ENCODE peak calls at places on chromosomes 13 and 19, in five cellular contexts. G, P, Q, W and L are unnamed samples.

GRCh38 chr13:112968910-112969691 is at the start of gene MCF2L:
- DNase-seq in G (peak), W (peak), P (peak), Q (peak), L (peak)

GRCh38 chr19:52640916-52641315 is 2.8 kb upstream of the ZNF83 start:
- DNase-seq in G (no peak), P (peak), W (no peak), Q (no peak), L (no peak)

GRCh38 chr13:100491164-100491847 is 97.3 kb downstream of the GGACT start:
- DNase-seq in W (no peak), P (no peak), G (peak), Q (no peak), L (no peak)

GRCh38 chr19:1000095-1000494 is at the start of gene GRIN3B:
- DNase-seq in Q (peak), W (peak), P (peak), G (peak), L (peak)

GRCh38 chr19:1244693-1245451 is 3.3 kb downstream of the ATP5F1D start:
- DNase-seq in W (no peak), Q (peak), G (no peak), P (no peak), L (peak)

GRCh38 chr19:47539747-47540311 is 25.0 kb upstream of the NAPA start:
- DNase-seq in P (no peak), W (no peak), G (no peak), Q (peak), L (no peak)

GRCh38 chr13:66660013-66660804 is 569.9 kb downstream of the PCDH9 start:
- DNase-seq in P (no peak), Q (no peak), W (no peak), G (peak), L (no peak)

GRCh38 chr13:30905932-30906383 is at the start of gene MEDAG:
- DNase-seq in P (no peak), Q (peak), G (peak), W (no peak), L (no peak)

GRCh38 chr13:106533940-106534843 is 1.3 kb downstream of the EFNB2 start:
- DNase-seq in Q (peak), W (no peak), P (peak), G (peak), L (peak)

GRCh38 chr13:95643471-95643813 is 1.1 kb downstream of the DZIP1 start:
- DNase-seq in P (no peak), G (peak), Q (no peak), W (no peak), L (no peak)

GRCh38 chr19:49403404-49404187 is 15.5 kb downstream of the KASH5 start:
- DNase-seq in Q (no peak), P (peak), W (no peak), G (no peak), L (no peak)

DNA sequence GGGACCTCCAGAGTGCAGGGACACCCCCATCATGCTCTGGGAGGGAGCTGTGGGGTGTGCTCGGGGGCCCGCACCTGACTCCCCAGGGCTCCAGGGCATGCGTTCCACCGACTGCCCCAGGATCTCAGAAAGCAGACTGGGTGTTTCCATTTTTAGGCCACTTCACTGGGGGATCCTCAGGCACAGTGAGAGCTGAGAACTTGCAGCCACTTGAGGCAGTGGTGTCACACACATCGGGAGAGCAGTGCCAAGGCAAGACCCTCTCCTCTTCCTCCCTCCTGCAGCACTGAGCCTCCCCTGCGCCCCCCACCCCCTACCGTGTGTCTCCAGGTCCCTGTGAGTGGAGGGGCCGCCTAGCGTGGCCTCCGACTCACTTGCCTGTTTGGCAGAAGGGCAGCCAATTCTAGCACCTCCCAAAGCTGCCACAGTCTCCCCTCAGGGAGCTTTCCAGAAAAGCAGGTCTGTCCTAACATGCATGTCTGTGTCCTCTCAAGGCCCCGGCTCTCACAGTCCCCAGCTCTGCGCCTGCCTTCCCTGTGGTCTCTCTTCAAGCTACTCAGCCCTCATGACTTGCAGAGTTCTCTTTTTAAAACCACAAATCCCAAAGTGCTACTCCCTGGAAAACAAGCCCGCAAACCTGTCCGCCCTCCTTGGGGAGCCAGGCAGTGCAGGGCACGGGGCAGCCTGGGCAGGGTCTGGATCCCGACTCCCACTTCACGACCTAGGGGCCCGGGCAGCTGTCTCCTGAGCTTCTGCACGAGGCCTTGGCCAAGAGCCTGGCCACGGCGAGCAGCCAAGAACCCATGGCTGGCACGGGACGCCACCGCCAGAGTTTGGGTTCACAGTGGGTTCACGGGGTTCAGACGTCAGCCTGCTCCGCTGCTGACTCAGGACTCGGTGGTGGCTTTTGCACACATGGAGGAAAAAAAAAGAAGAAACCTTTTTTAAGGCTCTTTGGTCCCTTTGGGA is 94.1 kb downstream of the STK24 start:
- DNase-seq in G (peak), P (peak), W (no peak), Q (peak), L (no peak)
- H3K4me3 ChIP-seq in G (no peak), P (no peak), W (no peak), Q (peak), L (no peak)

GRCh38 chr19:2679439-2679838 is 23.1 kb downstream of the GNG7 start:
- DNase-seq in W (no peak), P (no peak), G (no peak), Q (no peak), L (no peak)
- H3K4me3 ChIP-seq in W (no peak), P (no peak), G (no peak), Q (no peak), L (no peak)

DNA sequence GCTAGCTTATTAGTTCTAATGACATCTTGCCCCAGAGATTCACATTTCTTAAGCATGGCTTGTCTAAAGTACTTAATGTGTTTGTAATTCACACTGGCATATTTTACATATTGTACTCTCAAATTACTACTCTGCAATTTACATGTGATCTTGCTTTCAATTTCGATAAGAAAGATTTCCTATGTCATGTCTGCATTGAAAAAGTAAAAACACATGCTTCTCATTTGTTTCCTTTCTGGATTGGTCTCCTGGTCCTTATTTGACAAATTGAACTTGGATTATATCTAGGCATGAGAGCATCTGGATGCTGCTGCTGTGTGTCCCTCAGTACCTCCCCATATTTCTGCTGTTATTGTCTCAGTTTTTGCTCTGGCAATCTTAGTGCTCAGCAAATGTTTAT is 955.6 kb upstream of the PCDH9 start:
- DNase-seq in G (no peak), W (no peak), Q (no peak), P (no peak), L (no peak)
- H3K4me3 ChIP-seq in G (no peak), W (no peak), Q (no peak), P (no peak), L (no peak)

GRCh38 chr19:45643927-45644771 is 5.0 kb upstream of the EML2 start:
- DNase-seq in W (no peak), Q (no peak), P (peak), G (no peak), L (no peak)

GRCh38 chr19:45645068-45645630 is 6.0 kb upstream of the EML2 start:
- DNase-seq in G (no peak), Q (peak), W (no peak), P (no peak), L (no peak)

GRCh38 chr19:45646345-45646698 is 7.1 kb upstream of the EML2 start:
- DNase-seq in G (no peak), P (no peak), W (no peak), Q (no peak), L (no peak)

GRCh38 chr19:45643024-45643926 is 4.1 kb upstream of the EML2 start:
- DNase-seq in P (peak), G (peak), W (peak), Q (peak), L (peak)

GRCh38 chr19:45645631-45646344 is 6.6 kb upstream of the EML2 start:
- DNase-seq in Q (peak), P (peak), W (peak), G (peak), L (peak)
- H3K4me3 ChIP-seq in Q (no peak), P (peak), W (peak), G (peak), L (peak)